ENCODE peak calls at places on chromosomes 5 and 9, in five cellular contexts. U is IMR-90, X is HCT116, M is HepG2, L is H1. W is an unnamed sample.

GRCh38 chr5:171426266-171426665 is 6.8 kb downstream of the FGF18 start:
- DNase-seq in L (no peak), X (no peak), U (no peak), M (no peak), W (no peak)

GRCh38 chr5:56327810-56328209 is 94.7 kb upstream of the ANKRD55 start:
- DNase-seq in X (no peak), L (no peak), M (no peak), U (no peak), W (no peak)

GRCh38 chr5:59769041-59769360 is 124.5 kb downstream of the PDE4D start:
- DNase-seq in U (no peak), L (no peak), X (no peak), M (no peak), W (no peak)

GRCh38 chr5:170268153-170268689 is 29.4 kb downstream of the LCP2 start:
- DNase-seq in X (no peak), U (no peak), L (no peak), M (no peak), W (no peak)

GRCh38 chr9:95504053-95504963 is 12.5 kb downstream of the PTCH1 start:
- DNase-seq in U (peak), M (peak), X (no peak), L (no peak), W (peak)

GRCh38 chr9:11618241-11618805 is 1005.5 kb upstream of the PTPRD start:
- DNase-seq in L (no peak), M (no peak), X (no peak), U (no peak), W (no peak)

GRCh38 chr5:59810041-59810440 is 83.5 kb downstream of the PDE4D start:
- DNase-seq in M (peak), U (peak), X (peak), L (no peak), W (peak)

GRCh38 chr9:106025449-106025848 is 331.1 kb downstream of the TMEM38B start:
- DNase-seq in M (no peak), X (no peak), U (no peak), L (no peak), W (no peak)

DNA sequence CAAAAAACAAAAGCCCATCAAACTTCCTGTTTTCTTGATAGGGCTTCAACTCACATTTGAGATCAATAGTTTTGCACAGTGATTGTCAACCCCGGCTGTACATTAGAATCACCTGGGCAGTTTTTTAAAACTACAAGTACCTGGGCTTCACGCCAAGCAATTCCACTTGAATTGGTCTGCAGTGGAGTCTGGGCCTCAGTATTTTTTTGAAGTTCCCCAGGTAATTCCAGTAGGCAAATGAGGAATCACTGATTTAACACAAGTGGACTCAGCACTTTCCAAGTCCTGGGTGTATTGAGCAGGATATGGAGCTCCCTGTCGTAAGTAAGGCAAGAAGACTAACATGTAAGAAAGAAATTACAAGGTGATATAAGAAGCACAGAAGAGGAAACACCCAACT is 14.8 kb upstream of the SMIM15 start:
- DNase-seq in U (no peak), X (no peak), L (no peak), M (no peak), W (no peak)
- TF ChIP-seq CEBPB in U (no peak), X (no peak), L (no peak), M (no peak), W (no peak)

DNA sequence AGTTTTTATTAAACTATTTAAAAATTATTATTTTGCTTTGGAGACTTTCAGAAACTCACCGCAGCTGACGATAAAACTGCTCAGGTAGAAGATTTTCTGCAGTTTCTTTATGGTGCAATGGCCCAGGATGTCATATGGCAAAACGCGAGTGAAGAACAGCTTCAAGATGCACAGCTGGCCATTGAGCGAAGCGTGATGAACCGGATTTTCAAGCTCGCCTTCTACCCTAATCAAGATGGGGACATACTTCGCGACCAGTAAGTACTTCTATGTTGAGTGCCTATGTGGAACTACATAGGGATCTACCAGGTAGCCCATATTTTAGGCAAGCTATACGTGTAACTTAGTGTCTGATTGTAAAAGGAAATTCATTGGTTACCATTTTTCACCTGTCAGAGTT is 94.0 kb downstream of the GAPVD1 start:
- DNase-seq in U (no peak), M (no peak), L (no peak), X (no peak), W (no peak)
- TF ChIP-seq CEBPB in U (no peak), M (no peak), L (no peak), X (no peak), W (no peak)

GRCh38 chr9:85112933-85113418 is 443.4 kb downstream of the NTRK2 start:
- DNase-seq in L (no peak), M (no peak), X (no peak), U (no peak), W (no peak)

GRCh38 chr9:85114799-85115198 is 445.3 kb downstream of the NTRK2 start:
- DNase-seq in X (no peak), U (no peak), M (no peak), L (no peak), W (peak)

GRCh38 chr9:85108229-85108628 is 438.7 kb downstream of the NTRK2 start:
- DNase-seq in M (no peak), U (no peak), X (no peak), L (no peak), W (no peak)

GRCh38 chr9:85112376-85112775 is 442.8 kb downstream of the NTRK2 start:
- DNase-seq in M (no peak), U (no peak), L (no peak), X (no peak), W (no peak)

GRCh38 chr9:85108806-85109205 is 439.3 kb downstream of the NTRK2 start:
- DNase-seq in X (no peak), L (no peak), U (no peak), M (no peak), W (no peak)
- TF ChIP-seq CEBPB in X (no peak), L (no peak), U (no peak), M (no peak), W (no peak)

GRCh38 chr5:115855959-115856358 is 14.2 kb downstream of the AP3S1 start:
- DNase-seq in U (peak), M (no peak), X (no peak), L (no peak), W (no peak)
- TF ChIP-seq CEBPB in U (no peak), M (peak), X (no peak), L (no peak), W (no peak)

W was measured in A549.